ENCODE peak calls at places on chromosomes 4 and X, in ten cellular contexts. C is foreskin keratinocyte, G is ascending aorta, D is BJ, S is left lung, Y is lower lobe of right lung, E is heart right ventricle, K is astrocyte of the spinal cord, Q is A549, M is brain microvascular endothelial cell. V is an unnamed sample.

GRCh38 chr4:98293089-98293887 is 32.1 kb downstream of the RAP1GDS1 start:
- DNase-seq in E (no peak), K (no peak), G (no peak), C (no peak), M (peak; percentile 35), S (no peak), Q (no peak), D (no peak), Y (no peak), V (no peak)

GRCh38 chrX:41921492-41922124 is 1.7 kb downstream of the CASK start:
- DNase-seq in M (no peak), C (peak; percentile 58), E (no peak), Y (no peak), G (no peak), D (no peak), K (peak; percentile 27), Q (no peak), S (no peak), V (peak; percentile 5)

GRCh38 chr4:168751263-168752225 is 254.7 kb downstream of the PALLD start:
- DNase-seq in S (no peak), E (no peak), G (no peak), Y (no peak), C (peak; percentile 37), K (peak; percentile 81), Q (no peak), D (no peak), M (peak; percentile 66), V (no peak)

GRCh38 chrX:78643874-78644273 is 15.3 kb downstream of the RTL3 start:
- DNase-seq in Y (no peak), G (no peak), E (no peak), C (no peak), K (no peak), Q (no peak), D (no peak), S (no peak), M (no peak), V (no peak)

GRCh38 chr4:1512081-1512737 is 106.0 kb upstream of the NKX1-1 start:
- DNase-seq in D (no peak), Y (peak; percentile 27), Q (no peak), E (no peak), M (no peak), C (no peak), S (peak; percentile 53), K (no peak), G (no peak), V (no peak)

GRCh38 chrX:118189628-118190027 is 73.0 kb upstream of the KLHL13 start:
- DNase-seq in S (no peak), Q (no peak), D (no peak), Y (no peak), C (no peak), M (no peak), G (no peak), E (peak; percentile 21), K (no peak), V (no peak)

GRCh38 chr4:121072836-121073362 is 564 bp upstream of the NDNF start:
- DNase-seq in K (no peak), M (no peak), S (peak; percentile 68), D (no peak), C (no peak), G (no peak), Q (no peak), E (no peak), Y (peak; percentile 53), V (no peak)

GRCh38 chr4:124290678-124291077 is 421.9 kb downstream of the ANKRD50 start:
- DNase-seq in C (peak; percentile 58), G (no peak), D (no peak), Y (no peak), Q (peak; percentile 1), E (no peak), S (no peak), M (no peak), K (no peak), V (no peak)

GRCh38 chr4:41204400-41204978 is 9.9 kb downstream of the APBB2 start:
- DNase-seq in S (no peak), Q (no peak), Y (no peak), D (no peak), C (peak; percentile 63), K (peak; percentile 76), G (no peak), M (peak; percentile 80), E (peak; percentile 66), V (no peak)

GRCh38 chr4:150080875-150081274 is 2.6 kb downstream of the DCLK2 start:
- DNase-seq in S (no peak), K (peak; percentile 14), M (no peak), Q (no peak), C (no peak), G (no peak), Y (no peak), E (no peak), D (no peak), V (no peak)

GRCh38 chr4:22014222-22014741 is 65.7 kb upstream of the KCNIP4 start:
- DNase-seq in K (no peak), S (no peak), Q (no peak), Y (no peak), E (no peak), C (no peak), M (no peak), D (no peak), G (no peak), V (no peak)

GRCh38 chr4:146585761-146586333 is 52.8 kb upstream of the POU4F2 start:
- DNase-seq in E (no peak), S (no peak), K (peak; percentile 26), G (no peak), M (peak; percentile 4), D (peak; percentile 34), C (peak; percentile 16), Q (no peak), Y (no peak), V (no peak)

GRCh38 chr4:121648518-121648917 is 48.3 kb downstream of the ANXA5 start:
- DNase-seq in Y (no peak), E (no peak), Q (no peak), G (no peak), S (no peak), D (no peak), K (no peak), C (no peak), M (peak; percentile 2), V (no peak)

GRCh38 chr4:182062458-182062857 is 180.7 kb upstream of the TENM3 start:
- DNase-seq in Y (no peak), M (no peak), C (no peak), D (no peak), Q (no peak), G (no peak), S (no peak), K (no peak), E (no peak), V (no peak)

GRCh38 chr4:96992443-96992842 is 1150.8 kb downstream of the STPG2 start:
- DNase-seq in Y (no peak), D (no peak), Q (no peak), G (no peak), K (no peak), C (no peak), M (no peak), E (no peak), S (no peak), V (no peak)

GRCh38 chr4:5615496-5616075 is 92.8 kb downstream of the EVC2 start:
- DNase-seq in Q (no peak), K (no peak), Y (no peak), M (no peak), D (no peak), S (no peak), C (peak; percentile 42), G (no peak), E (no peak), V (no peak)
- TF ChIP-seq CTCF in Q (no peak), K (no peak), Y (no peak), M (no peak), D (no peak), S (no peak), C (no peak), G (no peak), E (no peak), V (no peak)

GRCh38 chrX:37542791-37543190 is 28.7 kb upstream of the LANCL3 start:
- DNase-seq in C (no peak), E (no peak), G (no peak), M (no peak), D (no peak), K (no peak), Y (no peak), Q (no peak), S (no peak), V (no peak)

GRCh38 chrX:37545066-37545465 is 26.4 kb upstream of the LANCL3 start:
- DNase-seq in M (no peak), Q (no peak), C (no peak), Y (no peak), G (no peak), K (no peak), S (no peak), E (no peak), D (no peak), V (no peak)

GRCh38 chrX:37541991-37542390 is 29.5 kb upstream of the LANCL3 start:
- DNase-seq in Q (no peak), K (no peak), S (no peak), D (no peak), C (no peak), Y (no peak), M (no peak), G (no peak), E (no peak), V (no peak)

GRCh38 chrX:37543324-37543723 is 28.1 kb upstream of the LANCL3 start:
- DNase-seq in E (no peak), K (no peak), Y (no peak), Q (no peak), M (no peak), D (no peak), S (no peak), G (no peak), C (no peak), V (no peak)
- TF ChIP-seq CTCF in E (no peak), K (no peak), Y (no peak), Q (no peak), M (no peak), D (no peak), S (no peak), G (no peak), C (no peak), V (no peak)

GRCh38 chr4:170748975-170749374 is 659.2 kb upstream of the AADAT start:
- DNase-seq in M (no peak), K (no peak), E (no peak), D (no peak), Y (no peak), G (no peak), C (no peak), S (no peak), Q (no peak), V (no peak)
- TF ChIP-seq CTCF in M (no peak), K (no peak), E (no peak), D (no peak), Y (no peak), G (no peak), C (no peak), S (no peak), Q (no peak), V (no peak)

GRCh38 chr4:17352357-17352756 is 159.5 kb downstream of the QDPR start:
- DNase-seq in C (no peak), E (no peak), Q (no peak), D (no peak), K (no peak), G (no peak), S (no peak), Y (no peak), M (no peak), V (no peak)

DNA sequence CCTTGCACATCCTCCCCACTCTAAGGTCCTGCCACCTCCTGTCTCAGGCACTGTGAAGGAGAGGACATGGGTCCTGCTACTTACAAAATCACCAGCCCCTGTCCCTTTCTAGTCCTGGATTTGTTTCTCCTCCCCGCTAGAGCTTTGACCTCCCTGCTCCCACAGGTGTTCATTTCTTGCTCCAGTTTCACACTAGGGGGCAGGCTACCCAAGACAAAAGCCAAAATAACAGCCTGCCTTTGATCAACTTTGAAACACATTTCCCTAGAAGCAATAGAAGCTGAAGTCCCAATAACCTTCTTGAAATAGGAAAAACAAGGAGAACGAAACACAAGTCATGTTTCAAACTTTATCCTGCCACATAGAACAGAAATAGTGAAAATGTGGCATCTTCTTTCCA is 164.4 kb downstream of the QDPR start:
- DNase-seq in Y (no peak), M (peak; percentile 15), E (peak; percentile 17), C (no peak), D (no peak), K (peak; percentile 10), S (no peak), G (no peak), Q (peak; percentile 3), V (peak; percentile 9)
- TF ChIP-seq CTCF in Y (peak; percentile 55), M (peak; percentile 51), E (peak; percentile 48), C (peak; percentile 36), D (peak; percentile 59), K (peak; percentile 49), S (peak; percentile 37), G (peak; percentile 7), Q (no peak), V (peak; percentile 37)